ENCODE peak calls at places on chromosomes 6 and 20, in ten cellular contexts. E is lower lobe of right lung, X is endothelial cell of umbilical vein, V is foreskin keratinocyte, M is esophagus muscularis mucosa, K is ovary, Q is psoas muscle, P is tibial nerve, W is body of pancreas, A is sigmoid colon. O is an unnamed sample.

GRCh38 chr20:37403107-37404033 is 57.4 kb downstream of the SRC start:
- DNase-seq in A (no peak), X (no peak), W (no peak), V (no peak), E (no peak), K (no peak), P (no peak), M (no peak), Q (no peak), O (no peak)

GRCh38 chr6:53029761-53030160 is 34.7 kb upstream of the GSTA4 start:
- DNase-seq in E (no peak), K (no peak), X (no peak), P (no peak), M (no peak), Q (no peak), V (no peak), W (no peak), A (no peak), O (no peak)

GRCh38 chr6:43142101-43142500 is 29.0 kb upstream of the SRF start:
- DNase-seq in E (no peak), M (no peak), X (no peak), A (no peak), K (no peak), V (no peak), W (no peak), Q (no peak), P (no peak), O (no peak)

GRCh38 chr20:46220808-46221207 is 87.5 kb downstream of the CDH22 start:
- DNase-seq in V (no peak), W (no peak), X (no peak), K (no peak), Q (peak; percentile 48), M (no peak), E (no peak), A (no peak), P (no peak), O (no peak)

GRCh38 chr6:128806274-128806673 is 76.7 kb upstream of the LAMA2 start:
- DNase-seq in W (no peak), E (no peak), A (peak; percentile 54), V (peak; percentile 7), K (no peak), X (no peak), M (no peak), P (no peak), Q (no peak), O (no peak)

GRCh38 chr20:32465092-32465900 is 107.2 kb downstream of the ASXL1 start:
- DNase-seq in Q (peak; percentile 73), X (peak; percentile 88), P (no peak), M (no peak), E (peak; percentile 89), K (peak; percentile 46), V (no peak), W (peak; percentile 77), A (peak; percentile 92), O (peak; percentile 88)

GRCh38 chr20:56736285-56736857 is 107.3 kb downstream of the TFAP2C start:
- DNase-seq in M (no peak), W (no peak), X (no peak), V (no peak), K (no peak), P (no peak), A (no peak), E (no peak), Q (no peak), O (no peak)

GRCh38 chr20:33199026-33199425 is 18.1 kb upstream of the BPIFA3 start:
- DNase-seq in V (no peak), Q (no peak), K (no peak), A (no peak), X (no peak), E (no peak), P (no peak), M (no peak), W (no peak), O (no peak)

GRCh38 chr6:80304014-80304413 is 197.5 kb downstream of the BCKDHB start:
- DNase-seq in A (no peak), K (no peak), W (no peak), E (no peak), X (no peak), V (no peak), P (no peak), Q (no peak), M (no peak), O (no peak)

GRCh38 chr6:25312034-25312620 is 33.0 kb downstream of the CARMIL1 start:
- DNase-seq in A (no peak), V (no peak), W (no peak), E (no peak), P (no peak), M (no peak), X (peak; percentile 15), Q (no peak), K (no peak), O (no peak)

GRCh38 chr6:3522561-3523287 is 65.9 kb upstream of the SLC22A23 start:
- DNase-seq in E (no peak), V (peak; percentile 44), Q (no peak), W (no peak), A (no peak), P (no peak), M (no peak), X (no peak), K (no peak), O (no peak)

GRCh38 chr6:105077592-105078463 is 102.0 kb downstream of the POPDC3 start:
- DNase-seq in M (no peak), E (no peak), A (no peak), W (no peak), P (no peak), X (peak; percentile 72), K (no peak), V (no peak), Q (no peak), O (peak; percentile 15)

GRCh38 chr6:40788661-40789111 is 201.5 kb upstream of the LRFN2 start:
- DNase-seq in W (peak; percentile 14), V (no peak), M (no peak), A (no peak), P (no peak), K (no peak), E (no peak), Q (no peak), X (peak; percentile 59), O (no peak)

GRCh38 chr6:126040826-126041225 is 54.5 kb downstream of the TRMT11 start:
- DNase-seq in Q (no peak), E (no peak), W (peak; percentile 43), V (peak; percentile 23), M (no peak), K (no peak), P (no peak), X (peak; percentile 80), A (no peak), O (peak; percentile 62)

GRCh38 chr6:126041516-126042447 is 55.4 kb downstream of the TRMT11 start:
- DNase-seq in E (no peak), A (no peak), W (no peak), K (no peak), M (no peak), Q (no peak), X (peak; percentile 39), P (no peak), V (no peak), O (no peak)

GRCh38 chr6:126038234-126038633 is 51.9 kb downstream of the TRMT11 start:
- DNase-seq in P (no peak), K (no peak), W (no peak), Q (no peak), M (no peak), X (no peak), E (no peak), A (no peak), V (no peak), O (no peak)

GRCh38 chr6:126040394-126040793 is 54.1 kb downstream of the TRMT11 start:
- DNase-seq in X (no peak), K (no peak), M (no peak), E (no peak), P (no peak), A (no peak), V (no peak), W (no peak), Q (no peak), O (no peak)

DNA sequence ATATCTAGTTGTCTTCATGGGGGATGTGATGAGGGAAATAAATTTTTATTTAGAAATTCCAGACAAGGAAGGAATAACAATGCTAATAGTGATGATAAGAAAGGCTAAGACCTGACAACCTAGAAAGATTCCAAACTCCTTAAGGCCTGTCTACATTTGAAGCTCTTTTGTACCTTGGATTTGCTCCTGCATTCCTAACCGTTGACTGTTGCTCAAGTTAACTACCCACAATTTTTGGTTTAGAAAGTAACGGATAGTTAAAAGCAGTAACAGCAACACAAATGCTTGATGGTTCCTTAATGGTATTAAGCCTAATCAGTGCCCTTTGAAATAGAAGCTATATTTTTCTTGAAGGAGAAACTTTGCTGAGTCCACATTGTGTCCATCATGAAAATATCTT is 52.9 kb downstream of the TRMT11 start:
- DNase-seq in W (no peak), M (no peak), X (no peak), E (no peak), A (no peak), P (no peak), K (no peak), Q (no peak), V (no peak), O (peak; percentile 24)
- H3K27ac ChIP-seq in W (no peak overlapping the region), M (no peak overlapping the region), X (no peak overlapping the region), E (no peak overlapping the region), A (no peak overlapping the region), P (no peak overlapping the region), K (no peak overlapping the region), Q (no peak overlapping the region), V (no peak overlapping the region), O (peak overlapping the region; percentile 71)

DNA sequence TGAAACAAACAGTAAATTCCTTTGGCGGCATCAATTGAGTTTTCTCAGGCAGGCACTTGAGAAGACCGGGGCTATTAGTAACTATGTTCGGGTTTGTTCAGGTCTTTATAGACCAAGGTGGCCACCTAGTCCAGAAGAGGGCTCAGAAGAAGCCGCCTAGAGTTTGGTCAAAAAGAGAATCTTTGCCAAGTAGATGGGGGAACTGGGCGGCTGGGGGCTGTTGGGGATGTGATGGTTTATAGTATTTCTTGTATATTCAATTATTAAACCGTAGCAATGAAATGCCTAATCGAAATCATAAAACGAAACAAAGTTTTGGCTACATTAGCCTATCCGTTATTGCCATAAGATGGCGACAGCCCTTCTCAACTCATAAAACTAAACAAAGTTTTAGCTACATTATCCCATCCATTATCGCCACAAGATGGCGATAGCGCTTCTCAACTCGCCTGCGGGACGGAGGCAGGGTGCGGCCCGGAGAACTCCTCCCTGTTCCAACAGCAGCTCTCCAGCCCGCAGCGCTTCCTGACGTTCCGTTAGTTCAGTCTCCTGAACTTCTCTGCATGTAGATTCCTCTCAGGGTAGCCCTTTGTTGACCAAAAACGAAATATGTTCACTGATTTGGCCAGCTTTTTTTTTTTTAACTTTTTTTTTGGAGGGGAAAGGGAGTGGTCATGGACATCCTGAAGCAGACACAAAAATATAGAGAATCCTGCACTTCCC is 120.5 kb upstream of the PRSS16 start:
- DNase-seq in X (peak; percentile 92), V (peak; percentile 57), K (peak; percentile 83), A (peak; percentile 95), E (peak; percentile 92), W (peak; percentile 88), M (peak; percentile 96), Q (peak; percentile 90), P (peak; percentile 80), O (peak; percentile 93)
- TF ChIP-seq CTCF in X (peak; percentile 71), V (peak; percentile 98), K (peak; percentile 78), A (peak; percentile 63), E (peak; percentile 83), W (peak; percentile 82), M (peak; percentile 85), Q (peak; percentile 87), P (peak; percentile 72), O (peak; percentile 83)

GRCh38 chr6:78597966-78598365 is 269.4 kb upstream of the IRAK1BP1 start:
- DNase-seq in Q (no peak), A (no peak), P (no peak), X (peak; percentile 53), E (no peak), W (no peak), V (no peak), K (no peak), M (no peak), O (no peak)
- H3K27ac ChIP-seq in Q (no peak overlapping the region), A (no peak overlapping the region), P (peak overlapping the region; percentile 24), X (peak overlapping the region; percentile 100), E (no peak overlapping the region), W (no peak overlapping the region), V (peak overlapping the region; percentile 15), K (no peak overlapping the region), M (no peak overlapping the region), O (no peak overlapping the region)

GRCh38 chr20:19903168-19903676 is 113.9 kb upstream of the NAA20 start:
- DNase-seq in K (peak; percentile 32), V (no peak), X (peak; percentile 51), E (peak; percentile 62), Q (no peak), A (peak; percentile 79), P (no peak), W (no peak), M (no peak), O (peak; percentile 43)
- TF ChIP-seq CTCF in K (peak; percentile 16), V (no peak), X (peak; percentile 14), E (peak; percentile 45), Q (no peak), A (peak; percentile 28), P (peak; percentile 27), W (peak; percentile 51), M (no peak), O (peak; percentile 46)

O was measured in brain microvascular endothelial cell.